ENCODE peak calls at places on chromosomes 3 and 15, in ten cellular contexts. L, E, G, X, H, M, N, U, C and T are unnamed samples.

GRCh38 chr3:44568561-44568960 is 13.6 kb downstream of the ZKSCAN7 start:
- DNase-seq in M (no peak), X (no peak), C (no peak), N (no peak), E (peak; percentile 36), L (no peak), H (peak; percentile 84), G (no peak), U (no peak), T (no peak)

GRCh38 chr3:37768107-37768809 is 93.4 kb upstream of the CTDSPL start:
- DNase-seq in X (peak; percentile 88), C (no peak), N (no peak), G (no peak), E (peak; percentile 54), M (peak; percentile 53), H (peak; percentile 37), L (peak; percentile 28), U (peak; percentile 60), T (no peak)

GRCh38 chr15:68352401-68353062 is 75.0 kb downstream of the FEM1B start:
- DNase-seq in E (peak; percentile 96), H (peak; percentile 98), U (no peak), X (no peak), L (no peak), C (peak; percentile 88), N (peak; percentile 48), G (peak; percentile 18), M (peak; percentile 72), T (no peak)

GRCh38 chr3:138219255-138219654 is 32.2 kb downstream of the ARMC8 start:
- DNase-seq in H (no peak), C (no peak), X (no peak), E (no peak), L (no peak), G (no peak), M (peak; percentile 22), N (no peak), U (no peak), T (no peak)

GRCh38 chr3:69959581-69959980 is 40.0 kb upstream of the SAMMSON start:
- DNase-seq in X (no peak), C (no peak), G (no peak), L (no peak), M (no peak), E (no peak), N (no peak), U (no peak), H (no peak), T (no peak)

GRCh38 chr3:170690133-170690981 is 104.5 kb upstream of the SLC7A14 start:
- DNase-seq in U (peak; percentile 63), C (peak; percentile 73), M (peak; percentile 67), H (peak; percentile 52), L (peak; percentile 68), G (peak; percentile 39), X (peak; percentile 76), N (peak; percentile 38), E (peak; percentile 52), T (peak; percentile 21)

GRCh38 chr3:193190387-193190786 is 50.6 kb upstream of the PLAAT1 start:
- DNase-seq in L (peak; percentile 37), H (no peak), N (peak; percentile 26), U (no peak), G (no peak), M (peak; percentile 62), E (no peak), X (peak; percentile 30), C (peak; percentile 26), T (no peak)

GRCh38 chr3:194275231-194275671 is 75.9 kb downstream of the CPN2 start:
- DNase-seq in N (no peak), E (peak; percentile 21), U (peak; percentile 21), G (no peak), C (peak; percentile 77), M (no peak), H (no peak), L (no peak), X (no peak), T (no peak)

GRCh38 chr15:51846463-51847230 is 17.2 kb downstream of the TMOD3 start:
- DNase-seq in N (no peak), E (peak; percentile 76), L (no peak), G (no peak), U (no peak), M (peak; percentile 87), C (no peak), X (no peak), H (peak; percentile 62), T (no peak)

GRCh38 chr3:134371542-134372324 is 2.5 kb downstream of the AMOTL2 start:
- DNase-seq in X (no peak), M (no peak), H (peak; percentile 53), U (no peak), C (no peak), L (no peak), G (no peak), E (no peak), N (peak; percentile 14), T (no peak)

GRCh38 chr3:134373278-134373941 is 837 bp downstream of the AMOTL2 start:
- DNase-seq in N (peak; percentile 78), M (peak; percentile 81), G (no peak), L (peak; percentile 74), H (peak; percentile 89), U (peak; percentile 77), X (peak; percentile 88), E (peak; percentile 95), C (peak; percentile 95), T (no peak)

GRCh38 chr3:134373942-134374790 is at the start of gene AMOTL2:
- DNase-seq in H (peak; percentile 97), G (no peak), N (peak; percentile 92), U (peak; percentile 97), C (peak; percentile 92), M (peak; percentile 93), X (peak; percentile 88), L (peak; percentile 83), E (peak; percentile 97), T (peak; percentile 26)

GRCh38 chr3:134370611-134371451 is 3.4 kb downstream of the AMOTL2 start:
- DNase-seq in C (no peak), G (no peak), N (peak; percentile 39), X (no peak), U (peak; percentile 35), M (peak; percentile 54), E (no peak), H (no peak), L (no peak), T (no peak)

DNA sequence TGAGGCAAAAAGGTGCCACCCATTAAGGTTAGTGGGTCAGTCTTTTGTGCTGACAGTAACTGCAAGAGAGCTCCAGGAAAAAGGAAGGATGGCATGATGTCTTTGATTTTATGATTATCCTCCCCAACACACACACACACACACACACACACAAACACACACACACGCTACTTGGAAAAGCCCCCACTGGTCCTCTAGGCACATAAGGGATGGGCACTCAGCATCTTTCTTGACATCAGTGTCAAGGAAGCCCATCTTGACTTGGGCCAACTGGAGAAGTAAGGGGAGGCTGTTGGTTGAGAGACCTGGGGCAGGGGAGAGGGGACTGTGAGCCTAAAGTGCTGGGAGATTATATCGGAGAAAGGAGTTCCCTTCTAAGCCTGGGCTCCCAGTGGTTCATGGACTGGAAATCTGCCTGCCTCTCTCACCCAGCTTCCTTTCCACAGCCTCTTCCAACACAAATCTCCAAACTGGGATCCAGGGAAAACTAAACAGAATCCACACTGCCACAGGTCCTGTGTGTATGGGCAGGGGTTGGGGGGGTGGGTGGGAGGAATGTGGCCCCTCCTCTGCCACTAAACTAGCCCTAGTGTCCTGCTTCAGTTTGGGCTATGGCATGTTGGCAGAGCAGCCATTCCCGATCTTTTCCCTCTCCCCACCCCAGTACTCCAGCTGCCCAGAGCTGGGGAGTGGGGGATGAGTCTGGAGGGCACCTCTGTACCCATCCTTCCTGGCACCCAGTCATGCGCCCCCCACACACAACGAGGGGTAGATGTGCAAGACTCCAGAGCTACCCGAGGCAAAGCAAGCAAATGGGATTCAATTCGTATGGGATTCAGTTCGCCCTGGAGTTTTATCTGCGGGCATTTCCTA is 1.6 kb downstream of the AMOTL2 start:
- DNase-seq in U (no peak), M (no peak), N (peak; percentile 15), H (peak; percentile 30), G (no peak), L (no peak), E (no peak), X (no peak), C (no peak), T (no peak)
- H3K4me3 ChIP-seq in U (peak overlapping the region; percentile 92), M (peak overlapping the region; percentile 68), N (peak overlapping the region; percentile 70), H (peak overlapping the region; percentile 76), G (no peak overlapping the region), L (peak overlapping the region; percentile 50), E (peak overlapping the region; percentile 91), X (no peak overlapping the region), C (peak overlapping the region; percentile 50), T (no peak overlapping the region)

DNA sequence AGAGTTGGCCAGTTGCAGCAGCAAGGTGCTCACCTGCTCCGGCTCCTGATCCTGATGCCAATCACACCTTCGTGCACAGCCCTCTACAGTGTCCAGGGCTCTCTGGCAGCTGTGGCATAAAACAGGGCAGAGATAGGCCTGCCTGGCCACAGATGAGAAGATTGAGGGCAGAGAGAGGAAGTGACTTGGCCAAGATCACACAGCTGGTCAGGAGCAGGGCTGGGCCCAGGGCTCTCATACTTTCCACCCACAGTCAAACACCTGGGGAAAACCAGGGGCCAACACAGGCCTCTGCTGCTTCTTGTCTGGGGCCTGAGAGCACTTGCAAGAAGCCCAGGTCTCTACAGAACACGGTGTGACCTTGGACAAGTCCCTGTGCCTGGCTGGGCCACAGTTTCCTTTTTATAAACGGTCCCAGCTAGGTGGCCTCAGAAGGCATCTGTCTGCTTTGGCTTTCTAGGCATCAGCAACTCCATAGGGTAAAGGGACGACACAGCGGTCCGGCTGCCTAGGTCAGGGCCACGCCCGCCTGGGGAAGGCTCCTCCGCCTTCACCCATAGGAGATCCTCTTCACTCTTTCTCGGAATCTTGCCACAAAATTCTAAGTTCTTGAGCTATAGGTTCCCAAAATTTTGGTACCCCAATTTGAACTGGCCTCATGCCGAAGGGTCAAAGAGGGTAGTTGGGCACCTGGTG is 3.1 kb downstream of the ATP2B2 start:
- DNase-seq in C (no peak), N (no peak), E (no peak), G (no peak), H (no peak), L (no peak), U (no peak), M (no peak), X (no peak), T (no peak)
- H3K27me3 ChIP-seq in C (peaks cover 4% of the 10 kb centered on the region), N (no peaks in the 10 kb centered on the region), E (peaks cover 63% of the 10 kb centered on the region), G (no peaks in the 10 kb centered on the region), H (peaks cover 58% of the 10 kb centered on the region), L (no peaks in the 10 kb centered on the region), U (no peaks in the 10 kb centered on the region), M (peaks cover 20% of the 10 kb centered on the region), X (peaks cover 10% of the 10 kb centered on the region), T (peaks cover 2% of the 10 kb centered on the region)

GRCh38 chr3:64681827-64682226 is 6.0 kb downstream of the ADAMTS9 start:
- DNase-seq in C (no peak), G (no peak), X (no peak), M (no peak), N (no peak), L (no peak), U (no peak), H (no peak), E (no peak), T (no peak)
- H3K4me3 ChIP-seq in C (no peak overlapping the region), G (no peak overlapping the region), X (no peak overlapping the region), M (no peak overlapping the region), N (no peak overlapping the region), L (no peak overlapping the region), U (no peak overlapping the region), H (no peak overlapping the region), E (no peak overlapping the region), T (no peak overlapping the region)

DNA sequence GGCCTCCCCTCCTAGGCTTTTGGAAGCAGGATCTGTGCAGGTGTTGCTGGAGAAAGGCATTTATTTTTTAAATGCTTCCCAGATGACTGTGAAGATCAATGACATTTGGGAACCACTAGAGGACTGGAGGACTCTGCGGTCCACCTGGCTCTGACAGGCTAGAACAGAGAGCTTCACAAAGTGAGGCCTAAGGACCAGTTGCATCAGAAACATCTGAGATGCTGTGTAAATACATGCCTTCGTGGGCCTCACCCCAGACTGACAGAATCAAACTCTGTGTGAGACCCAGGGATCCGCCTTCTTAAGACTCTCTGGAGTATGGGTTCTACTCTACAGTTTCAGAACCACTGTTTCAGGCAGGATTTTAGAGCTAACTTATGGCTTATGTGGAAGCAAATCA is 105.0 kb upstream of the ICE2 start:
- DNase-seq in N (no peak), X (no peak), M (no peak), H (no peak), L (no peak), C (no peak), E (no peak), U (peak; percentile 40), G (no peak), T (no peak)
- H3K27me3 ChIP-seq in N (no peaks in the 10 kb centered on the region), X (no peaks in the 10 kb centered on the region), M (peaks cover 22% of the 10 kb centered on the region), H (no peaks in the 10 kb centered on the region), L (no peaks in the 10 kb centered on the region), C (no peaks in the 10 kb centered on the region), E (no peaks in the 10 kb centered on the region), U (no peaks in the 10 kb centered on the region), G (no peaks in the 10 kb centered on the region), T (no peaks in the 10 kb centered on the region)